ENCODE peak calls at places on chromosomes 4 and X, in eight cellular contexts. R is fibroblast of mammary gland, W is retinal pigment epithelial cell, Y is IMR-90, B is cardiac muscle cell, P is brain microvascular endothelial cell, Q is progenitor cell of endocrine pancreas, C is WTC11. E is an unnamed sample.
A peak's percentile ranks its signal among the peaks of the same experiment; 100 is the strongest.

GRCh38 chr4:150581611-150582010 is 340 bp upstream of the MAB21L2 start:
- DNase-seq in R (no peak), W (peak; percentile 96), Y (peak; percentile 94), B (peak; percentile 58), P (peak; percentile 82), Q (no peak), C (peak; percentile 56), E (peak; percentile 90)

GRCh38 chrX:39941332-39941920 is 156.3 kb downstream of the BCOR start:
- DNase-seq in R (no peak), W (peak; percentile 38), Y (no peak), B (no peak), P (peak; percentile 6), Q (no peak), C (no peak), E (no peak)

GRCh38 chr4:3334316-3334715 is 41.5 kb downstream of the RGS12 start:
- DNase-seq in R (no peak), W (no peak), Y (no peak), B (no peak), P (no peak), Q (no peak), C (no peak), E (no peak)

GRCh38 chr4:152778656-152779512 is 646 bp downstream of the TIGD4 start:
- DNase-seq in R (peak; percentile 8), W (no peak), Y (peak; percentile 3), B (no peak), P (peak; percentile 5), Q (no peak), C (peak; percentile 53), E (no peak)

GRCh38 chr4:101205878-101206277 is 141.4 kb downstream of the PPP3CA start:
- DNase-seq in R (peak; percentile 81), W (no peak), Y (peak; percentile 63), B (no peak), P (peak; percentile 73), Q (no peak), C (no peak), E (no peak)

GRCh38 chrX:40237745-40238178 is 140.0 kb upstream of the BCOR start:
- DNase-seq in R (no peak), W (no peak), Y (no peak), B (no peak), P (no peak), Q (no peak), C (no peak), E (no peak)

GRCh38 chr4:24686866-24687672 is 102.7 kb upstream of the DHX15 start:
- DNase-seq in R (peak; percentile 12), W (no peak), Y (no peak), B (peak; percentile 30), P (peak; percentile 7), Q (no peak), C (peak; percentile 78), E (no peak)

GRCh38 chr4:149973181-149973580 is 105.1 kb upstream of the DCLK2 start:
- DNase-seq in R (no peak), W (no peak), Y (no peak), B (no peak), P (no peak), Q (no peak), C (no peak), E (no peak)

GRCh38 chr4:85426366-85426765 is 48.6 kb upstream of the ARHGAP24 start:
- DNase-seq in R (no peak), W (no peak), Y (no peak), B (peak; percentile 81), P (no peak), Q (no peak), C (no peak), E (no peak)

GRCh38 chrX:16990839-16991238 is 44.4 kb downstream of the REPS2 start:
- DNase-seq in R (no peak), W (no peak), Y (no peak), B (no peak), P (no peak), Q (no peak), C (no peak), E (no peak)

GRCh38 chr4:1506956-1507721 is 100.9 kb upstream of the NKX1-1 start:
- DNase-seq in R (no peak), W (no peak), Y (no peak), B (no peak), P (no peak), Q (no peak), C (peak; percentile 6), E (peak; percentile 68)

GRCh38 chrX:63128509-63128908 is 222.6 kb downstream of the SPIN4 start:
- DNase-seq in R (peak; percentile 22), W (no peak), Y (peak; percentile 9), B (no peak), P (peak; percentile 17), Q (no peak), C (peak; percentile 14), E (no peak)

GRCh38 chr4:156293657-156294297 is 340.1 kb upstream of the CTSO start:
- DNase-seq in R (peak; percentile 89), W (peak; percentile 60), Y (peak; percentile 93), B (no peak), P (peak; percentile 85), Q (no peak), C (no peak), E (no peak)

GRCh38 chr4:1795304-1796195 is 2.5 kb downstream of the FGFR3 start:
- DNase-seq in R (no peak), W (no peak), Y (no peak), B (no peak), P (no peak), Q (peak; percentile 42), C (no peak), E (no peak)

GRCh38 chrX:114344756-114345155 is 239.1 kb upstream of the HTR2C start:
- DNase-seq in R (peak; percentile 63), W (peak; percentile 12), Y (peak; percentile 22), B (peak; percentile 61), P (peak; percentile 0), Q (no peak), C (no peak), E (no peak)

GRCh38 chr4:154335588-154335987 is 156.0 kb downstream of the DCHS2 start:
- DNase-seq in R (no peak), W (no peak), Y (no peak), B (no peak), P (no peak), Q (no peak), C (no peak), E (no peak)

GRCh38 chr4:75598390-75598789 is 31.9 kb downstream of the CDKL2 start:
- DNase-seq in R (peak; percentile 38), W (no peak), Y (peak; percentile 39), B (no peak), P (no peak), Q (no peak), C (no peak), E (no peak)

GRCh38 chrX:119292445-119292844 is 56.4 kb downstream of the PGRMC1 start:
- DNase-seq in R (peak; percentile 1), W (no peak), Y (no peak), B (no peak), P (no peak), Q (no peak), C (no peak), E (no peak)

GRCh38 chr4:152805818-152806217 is 26.1 kb downstream of the ARFIP1 start:
- DNase-seq in R (no peak), W (no peak), Y (no peak), B (no peak), P (no peak), Q (no peak), C (no peak), E (no peak)

GRCh38 chr4:159106636-159107035 is 3.8 kb downstream of the RAPGEF2 start:
- DNase-seq in R (peak; percentile 14), W (no peak), Y (peak; percentile 45), B (no peak), P (no peak), Q (no peak), C (no peak), E (no peak)

GRCh38 chr4:89949782-89950387 is 55.2 kb downstream of the MMRN1 start:
- DNase-seq in R (peak; percentile 1), W (no peak), Y (no peak), B (peak; percentile 4), P (no peak), Q (no peak), C (no peak), E (no peak)

GRCh38 chrX:145213504-145213903 is 33.8 kb upstream of the SPANXN1 start:
- DNase-seq in R (peak; percentile 12), W (no peak), Y (no peak), B (peak; percentile 5), P (peak; percentile 2), Q (no peak), C (no peak), E (no peak)
- TF ChIP-seq CTCF in R (peak; percentile 37), W (peak; percentile 30), Y (peak; percentile 17), B (no peak), P (peak; percentile 19), Q (peak; percentile 65), C (no peak), E (peak; percentile 36)

GRCh38 chrX:107629533-107629909 is 1.2 kb downstream of the PRPS1 start:
- DNase-seq in R (peak; percentile 42), W (no peak), Y (peak; percentile 36), B (peak; percentile 42), P (peak; percentile 4), Q (no peak), C (no peak), E (no peak)
- TF ChIP-seq CTCF in R (peak; percentile 38), W (peak; percentile 39), Y (peak; percentile 35), B (peak; percentile 31), P (peak; percentile 53), Q (no peak), C (no peak), E (peak; percentile 40)

GRCh38 chr4:87497141-87497540 is 32.0 kb downstream of the SPARCL1 start:
- DNase-seq in R (peak; percentile 25), W (no peak), Y (no peak), B (no peak), P (no peak), Q (no peak), C (peak; percentile 58), E (no peak)
- TF ChIP-seq CTCF in R (peak; percentile 53), W (peak; percentile 37), Y (peak; percentile 16), B (peak; percentile 39), P (peak; percentile 63), Q (peak; percentile 33), C (peak; percentile 65), E (peak; percentile 27)

DNA sequence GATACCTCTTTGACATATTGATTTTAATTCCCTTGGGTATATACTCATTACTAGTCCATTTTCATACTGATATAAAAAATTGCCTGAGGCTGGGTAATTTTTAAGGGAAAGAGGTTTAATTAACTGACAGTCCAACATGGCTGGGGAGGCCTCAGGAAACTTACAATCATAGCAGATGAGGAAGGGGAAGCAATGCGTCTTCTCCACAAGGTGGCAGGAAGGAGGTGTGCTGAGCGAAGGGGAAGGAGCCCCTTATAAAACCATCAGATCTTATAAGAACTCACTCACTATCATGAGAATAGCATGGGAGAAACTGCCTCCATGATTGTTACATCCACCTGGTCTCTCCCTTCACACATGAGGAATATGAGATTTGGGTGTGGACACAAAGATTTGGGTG is 42.4 kb downstream of the MSX1 start:
- DNase-seq in R (no peak), W (no peak), Y (no peak), B (no peak), P (no peak), Q (no peak), C (peak; percentile 21), E (no peak)
- TF ChIP-seq CTCF in R (peak; percentile 9), W (no peak), Y (no peak), B (no peak), P (peak; percentile 27), Q (peak; percentile 18), C (no peak), E (peak; percentile 24)

GRCh38 chrX:87583679-87584078 is 66.1 kb downstream of the KLHL4 start:
- DNase-seq in R (peak; percentile 39), W (no peak), Y (peak; percentile 10), B (peak; percentile 40), P (no peak), Q (no peak), C (peak; percentile 61), E (no peak)
- TF ChIP-seq CTCF in R (peak; percentile 55), W (peak; percentile 48), Y (peak; percentile 37), B (peak; percentile 37), P (peak; percentile 60), Q (peak; percentile 62), C (peak; percentile 39), E (peak; percentile 38)

GRCh38 chrX:99301990-99302389 is 1108.1 kb downstream of the PCDH19 start:
- DNase-seq in R (peak; percentile 5), W (no peak), Y (no peak), B (peak; percentile 59), P (no peak), Q (no peak), C (no peak), E (no peak)
- TF ChIP-seq CTCF in R (peak; percentile 34), W (peak; percentile 18), Y (no peak), B (no peak), P (no peak), Q (peak; percentile 59), C (no peak), E (peak; percentile 32)